ENCODE peak calls at places on chromosome 5, in four cellular contexts. D is Daoy, H is activated T-cell treated with anti-CD3 and anti-CD28 coated beads for 1 hour, G is KBM-7. R is an unnamed sample.
A peak's percentile ranks its signal among the peaks of the same experiment; 100 is the strongest.

GRCh38 chr5:128773378-128773777 is 191.9 kb upstream of the SLC27A6 start:
- DNase-seq in H (no peak), G (no peak), D (no peak), R (no peak)

GRCh38 chr5:57386958-57387357 is 95.7 kb downstream of the ACTBL2 start:
- DNase-seq in D (peak; percentile 28), G (no peak), H (no peak), R (no peak)

GRCh38 chr5:103454774-103455173 is 107.8 kb downstream of the NUDT12 start:
- DNase-seq in H (no peak), D (no peak), G (no peak), R (no peak)

GRCh38 chr5:137492321-137492720 is 6.8 kb downstream of the SPOCK1 start:
- DNase-seq in G (no peak), H (no peak), D (peak; percentile 44), R (no peak)

GRCh38 chr5:59745422-59745863 is 148.1 kb downstream of the PDE4D start:
- DNase-seq in G (no peak), D (peak; percentile 68), H (no peak), R (no peak)

GRCh38 chr5:36596247-36596646 is 10.2 kb upstream of the SLC1A3 start:
- DNase-seq in H (no peak), D (no peak), G (no peak), R (no peak)

GRCh38 chr5:170028124-170028523 is 47.8 kb upstream of the INSYN2B start:
- DNase-seq in H (no peak), D (no peak), G (no peak), R (no peak)

GRCh38 chr5:16935271-16936149 is 578 bp downstream of the MYO10 start:
- DNase-seq in D (peak; percentile 50), G (peak; percentile 68), H (no peak), R (no peak)

GRCh38 chr5:151094861-151095260 is 14.0 kb upstream of the TNIP1 start:
- DNase-seq in G (no peak), D (peak; percentile 57), H (no peak), R (no peak)

GRCh38 chr5:61162010-61162831 is at the start of gene SMIM15:
- DNase-seq in D (peak; percentile 97), H (peak; percentile 61), G (no peak), R (peak; percentile 73)

GRCh38 chr5:164335837-164336236 is 830.4 kb downstream of the MAT2B start:
- DNase-seq in G (no peak), D (no peak), H (no peak), R (no peak)

GRCh38 chr5:132425009-132425937 is 55.8 kb downstream of the SLC22A5 start:
- DNase-seq in H (peak; percentile 30), D (peak; percentile 85), G (no peak), R (peak; percentile 53)

GRCh38 chr5:14109041-14109747 is 33.9 kb upstream of the TRIO start:
- DNase-seq in D (peak; percentile 74), G (no peak), H (no peak), R (no peak)

GRCh38 chr5:67292201-67292940 is 95.8 kb upstream of the CD180 start:
- DNase-seq in G (no peak), H (no peak), D (no peak), R (no peak)

GRCh38 chr5:25255128-25255527 is 610.4 kb upstream of the CDH10 start:
- DNase-seq in H (no peak), D (no peak), G (no peak), R (no peak)

GRCh38 chr5:169561883-169562282 is 21.7 kb upstream of the SPDL1 start:
- DNase-seq in H (no peak), D (no peak), G (no peak), R (no peak)

GRCh38 chr5:155274484-155274883 is 260.9 kb downstream of the KIF4B start:
- DNase-seq in G (no peak), H (no peak), D (no peak), R (no peak)

GRCh38 chr5:166834246-166834645 is 1457.2 kb upstream of the WWC1 start:
- DNase-seq in D (no peak), H (no peak), G (no peak), R (no peak)

GRCh38 chr5:174571662-174572397 is 152.6 kb upstream of the MSX2 start:
- DNase-seq in D (peak; percentile 95), H (no peak), G (no peak), R (no peak)

GRCh38 chr5:172744106-172745104 is 26.6 kb downstream of the DUSP1 start:
- DNase-seq in D (no peak), H (no peak), G (no peak), R (no peak)

GRCh38 chr5:133373121-133373870 is 239.0 kb downstream of the FSTL4 start:
- DNase-seq in D (no peak), G (no peak), H (no peak), R (no peak)

GRCh38 chr5:54743997-54744788 is 226.6 kb downstream of the SNX18 start:
- DNase-seq in D (peak; percentile 92), H (peak; percentile 17), G (peak; percentile 79), R (peak; percentile 49)

GRCh38 chr5:60700347-60700815 is 415 bp upstream of the DEPDC1B start:
- DNase-seq in H (no peak), G (no peak), D (peak; percentile 27), R (no peak)

GRCh38 chr5:173497685-173498084 is 118.8 kb downstream of the BOD1 start:
- DNase-seq in D (no peak), H (no peak), G (no peak), R (no peak)

GRCh38 chr5:68534131-68534940 is 318.8 kb downstream of the PIK3R1 start:
- DNase-seq in H (no peak), D (peak; percentile 80), G (no peak), R (no peak)

GRCh38 chr5:80764786-80765185 is 110.0 kb upstream of the DHFR start:
- DNase-seq in D (no peak), H (no peak), G (no peak), R (no peak)

GRCh38 chr5:170154297-170154696 is 48.6 kb downstream of the FOXI1 start:
- DNase-seq in D (no peak), G (no peak), H (no peak), R (no peak)

GRCh38 chr5:151239237-151239861 is 13.6 kb upstream of the GM2A start:
- DNase-seq in G (peak; percentile 82), H (peak; percentile 46), D (peak; percentile 73), R (no peak)

GRCh38 chr5:109281136-109281690 is 128.6 kb downstream of the PJA2 start:
- DNase-seq in D (no peak), G (no peak), H (no peak), R (no peak)

GRCh38 chr5:19655587-19655986 is 332.4 kb downstream of the CDH18 start:
- DNase-seq in G (no peak), H (no peak), D (no peak), R (no peak)

GRCh38 chr5:178826216-178826615 is 33.5 kb upstream of the ZNF354B start:
- DNase-seq in H (no peak), D (no peak), G (no peak), R (no peak)

GRCh38 chr5:139271201-139272027 is 22.1 kb upstream of the MATR3 start:
- DNase-seq in D (peak; percentile 58), G (peak; percentile 64), H (no peak), R (no peak)

GRCh38 chr5:138943615-138944173 is 68.6 kb upstream of the LRRTM2 start:
- DNase-seq in H (no peak), D (no peak), G (no peak), R (no peak)

GRCh38 chr5:168822745-168823281 is 243.6 kb upstream of the PANK3 start:
- DNase-seq in G (no peak), H (no peak), D (peak; percentile 42), R (no peak)

GRCh38 chr5:114471529-114471928 is 109.7 kb downstream of the KCNN2 start:
- DNase-seq in D (no peak), H (no peak), G (no peak), R (no peak)